ENCODE peak calls at places on chromosomes 5 and 9, in nine cellular contexts. W is stimulated activated CD4-positive, alpha-beta T cell treated with anti-CD3 and anti-CD28 coated beads, Interleukin-15, amount 100 ng/mL, for 48 hours; B is AG04450; E is heart right ventricle; Z is lower lobe of right lung; U is lower leg skin; V is GM10248; A is psoas muscle; I is NCI-H345. F is an unnamed sample.

GRCh38 chr9:127983847-127984289 is 3.1 kb upstream of the EEIG1 start:
- DNase-seq in W (no peak), B (no peak), E (peak), Z (no peak), U (no peak), V (peak), A (no peak), I (peak), F (no peak)

GRCh38 chr5:32223972-32224608 is 50.0 kb upstream of the GOLPH3 start:
- DNase-seq in W (no peak), B (peak), E (no peak), Z (no peak), U (no peak), V (no peak), A (no peak), I (no peak), F (no peak)

GRCh38 chr9:19641046-19641445 is 147.8 kb downstream of the SLC24A2 start:
- DNase-seq in W (no peak), B (no peak), E (no peak), Z (no peak), U (no peak), V (peak), A (no peak), I (no peak), F (no peak)

GRCh38 chr5:77560677-77561263 is 68.7 kb upstream of the WDR41 start:
- DNase-seq in W (no peak), B (peak), E (no peak), Z (no peak), U (no peak), V (peak), A (no peak), I (peak), F (no peak)

GRCh38 chr5:19902316-19902934 is 85.6 kb downstream of the CDH18 start:
- DNase-seq in W (no peak), B (no peak), E (no peak), Z (no peak), U (no peak), V (no peak), A (no peak), I (no peak), F (no peak)

GRCh38 chr9:131197160-131197911 is 72.0 kb downstream of the NUP214 start:
- DNase-seq in W (no peak), B (no peak), E (no peak), Z (no peak), U (no peak), V (no peak), A (no peak), I (peak), F (no peak)

GRCh38 chr9:135297716-135298075 is 181.9 kb upstream of the PPP1R26 start:
- DNase-seq in W (no peak), B (no peak), E (no peak), Z (no peak), U (peak), V (no peak), A (no peak), I (no peak), F (no peak)

GRCh38 chr9:116877072-116877471 is 190.0 kb downstream of the TRIM32 start:
- DNase-seq in W (no peak), B (no peak), E (no peak), Z (no peak), U (no peak), V (no peak), A (no peak), I (no peak), F (no peak)

GRCh38 chr5:151647320-151647861 is 39.3 kb downstream of the SPARC start:
- DNase-seq in W (no peak), B (no peak), E (no peak), Z (no peak), U (no peak), V (no peak), A (no peak), I (peak), F (no peak)

GRCh38 chr5:133612021-133612860 is at the start of gene FSTL4:
- DNase-seq in W (peak), B (no peak), E (no peak), Z (peak), U (no peak), V (peak), A (peak), I (peak), F (peak)

GRCh38 chr5:40554794-40555193 is 124.9 kb upstream of the PTGER4 start:
- DNase-seq in W (no peak), B (no peak), E (no peak), Z (no peak), U (no peak), V (no peak), A (no peak), I (no peak), F (no peak)

GRCh38 chr5:77947051-77947428 is 170.9 kb upstream of the TBCA start:
- DNase-seq in W (no peak), B (no peak), E (no peak), Z (no peak), U (no peak), V (no peak), A (no peak), I (no peak), F (no peak)

GRCh38 chr5:27290166-27290565 is 251.8 kb upstream of the CDH9 start:
- DNase-seq in W (no peak), B (no peak), E (no peak), Z (no peak), U (no peak), V (no peak), A (no peak), I (no peak), F (no peak)

GRCh38 chr5:58983496-58983895 is 400.6 kb downstream of the RAB3C start:
- DNase-seq in W (no peak), B (no peak), E (no peak), Z (no peak), U (no peak), V (no peak), A (no peak), I (no peak), F (no peak)

GRCh38 chr5:146758898-146759297 is 119.7 kb downstream of the PPP2R2B start:
- DNase-seq in W (no peak), B (no peak), E (no peak), Z (no peak), U (no peak), V (no peak), A (no peak), I (no peak), F (no peak)

GRCh38 chr9:33765411-33765810 is 29.9 kb upstream of the PRSS3 start:
- DNase-seq in W (no peak), B (no peak), E (no peak), Z (no peak), U (no peak), V (no peak), A (no peak), I (no peak), F (no peak)

GRCh38 chr5:14121552-14121951 is 21.6 kb upstream of the TRIO start:
- DNase-seq in W (no peak), B (no peak), E (no peak), Z (no peak), U (no peak), V (no peak), A (no peak), I (no peak), F (no peak)

GRCh38 chr5:15791274-15791673 is 291.3 kb downstream of the FBXL7 start:
- DNase-seq in W (no peak), B (no peak), E (no peak), Z (no peak), U (no peak), V (no peak), A (no peak), I (no peak), F (no peak)

GRCh38 chr5:138874771-138875628 is at the start of gene LRRTM2:
- DNase-seq in W (no peak), B (peak), E (no peak), Z (no peak), U (no peak), V (no peak), A (no peak), I (no peak), F (no peak)

GRCh38 chr5:18394154-18394804 is 760.0 kb downstream of the TAF11L14 start:
- DNase-seq in W (peak), B (no peak), E (no peak), Z (peak), U (peak), V (peak), A (peak), I (peak), F (peak)

GRCh38 chr9:137276757-137277328 is 683 bp upstream of the TOR4A start:
- DNase-seq in W (no peak), B (no peak), E (peak), Z (peak), U (peak), V (no peak), A (peak), I (no peak), F (peak)

GRCh38 chr9:118170032-118170955 is 466.1 kb downstream of the TLR4 start:
- DNase-seq in W (no peak), B (no peak), E (peak), Z (no peak), U (no peak), V (peak), A (no peak), I (peak), F (no peak)

GRCh38 chr9:137488330-137488653 is 29.2 kb upstream of the NSMF start:
- DNase-seq in W (no peak), B (no peak), E (no peak), Z (peak), U (no peak), V (no peak), A (no peak), I (peak), F (peak)